ENCODE peak calls at places on chromosome 5, in seven cellular contexts. B, G, Q, U, A, E and X are unnamed samples.

GRCh38 chr5:65767565-65767964 is 45.6 kb downstream of the NLN start:
- DNase-seq in B (no peak), G (no peak), Q (no peak), U (no peak), A (no peak), E (no peak), X (no peak)

GRCh38 chr5:58360794-58361193 is 99.1 kb downstream of the PLK2 start:
- DNase-seq in B (no peak), G (no peak), Q (no peak), U (no peak), A (no peak), E (no peak), X (no peak)

GRCh38 chr5:135645336-135645735 is 66.5 kb upstream of the CXCL14 start:
- DNase-seq in B (no peak), G (no peak), Q (no peak), U (no peak), A (no peak), E (no peak), X (peak)

GRCh38 chr5:88438006-88438405 is 169.4 kb upstream of the TMEM161B start:
- DNase-seq in B (peak), G (no peak), Q (no peak), U (no peak), A (no peak), E (peak), X (no peak)

GRCh38 chr5:88829053-88829452 is 53.9 kb downstream of the MEF2C start:
- DNase-seq in B (no peak), G (no peak), Q (no peak), U (no peak), A (no peak), E (no peak), X (no peak)

GRCh38 chr5:54249210-54250028 is 61.0 kb downstream of the ARL15 start:
- DNase-seq in B (no peak), G (peak), Q (no peak), U (no peak), A (peak), E (no peak), X (peak)

GRCh38 chr5:113061851-113062631 is 85.4 kb downstream of the DCP2 start:
- DNase-seq in B (no peak), G (no peak), Q (no peak), U (no peak), A (no peak), E (no peak), X (no peak)

GRCh38 chr5:95508550-95508949 is 46.2 kb downstream of the SKIC3 start:
- DNase-seq in B (no peak), G (no peak), Q (no peak), U (no peak), A (no peak), E (no peak), X (no peak)

GRCh38 chr5:1779021-1779680 is 20.5 kb downstream of the MRPL36 start:
- DNase-seq in B (no peak), G (no peak), Q (no peak), U (no peak), A (no peak), E (no peak), X (no peak)

GRCh38 chr5:59069438-59070079 is 486.7 kb downstream of the RAB3C start:
- DNase-seq in B (no peak), G (no peak), Q (no peak), U (no peak), A (peak), E (peak), X (no peak)

GRCh38 chr5:109844695-109845094 is 155.0 kb downstream of the MAN2A1 start:
- DNase-seq in B (no peak), G (no peak), Q (no peak), U (no peak), A (no peak), E (no peak), X (no peak)

GRCh38 chr5:163509288-163510040 is 4.0 kb downstream of the MAT2B start:
- DNase-seq in B (no peak), G (peak), Q (peak), U (no peak), A (no peak), E (no peak), X (no peak)

GRCh38 chr5:171630047-171630669 is 155.5 kb upstream of the SMIM23 start:
- DNase-seq in B (peak), G (peak), Q (no peak), U (no peak), A (peak), E (peak), X (peak)

GRCh38 chr5:116497648-116498047 is 77.0 kb downstream of the SEMA6A start:
- DNase-seq in B (no peak), G (no peak), Q (no peak), U (no peak), A (no peak), E (no peak), X (no peak)

GRCh38 chr5:176784218-176785165 is 25.9 kb upstream of the UNC5A start:
- DNase-seq in B (peak), G (no peak), Q (no peak), U (no peak), A (no peak), E (peak), X (no peak)

GRCh38 chr5:136905571-136905970 is 540.2 kb upstream of the TRPC7 start:
- DNase-seq in B (no peak), G (no peak), Q (no peak), U (no peak), A (no peak), E (no peak), X (no peak)

GRCh38 chr5:7886849-7887460 is 18.0 kb downstream of the MTRR start:
- DNase-seq in B (peak), G (no peak), Q (no peak), U (no peak), A (no peak), E (peak), X (no peak)

GRCh38 chr5:116492016-116492623 is 82.5 kb downstream of the SEMA6A start:
- DNase-seq in B (no peak), G (no peak), Q (no peak), U (no peak), A (no peak), E (no peak), X (peak)

GRCh38 chr5:10354048-10354872 is 765 bp downstream of the MARCHF6 start:
- DNase-seq in B (no peak), G (peak), Q (peak), U (no peak), A (peak), E (peak), X (no peak)

GRCh38 chr5:86665984-86666760 is 48.4 kb downstream of the COX7C start:
- DNase-seq in B (no peak), G (no peak), Q (no peak), U (no peak), A (no peak), E (no peak), X (no peak)

GRCh38 chr5:143550985-143551630 is 147.6 kb upstream of the NR3C1 start:
- DNase-seq in B (no peak), G (no peak), Q (no peak), U (no peak), A (no peak), E (no peak), X (no peak)

GRCh38 chr5:61768692-61769281 is 436.7 kb downstream of the ZSWIM6 start:
- DNase-seq in B (peak), G (peak), Q (no peak), U (peak), A (no peak), E (peak), X (no peak)

GRCh38 chr5:100904259-100904822 is 1.3 kb upstream of the ST8SIA4 start:
- DNase-seq in B (no peak), G (peak), Q (no peak), U (no peak), A (no peak), E (no peak), X (no peak)

GRCh38 chr5:98635631-98636030 is 137.8 kb upstream of the RGMB start:
- DNase-seq in B (no peak), G (no peak), Q (no peak), U (no peak), A (no peak), E (no peak), X (no peak)

GRCh38 chr5:42636425-42636824 is 120.2 kb upstream of the CCDC152 start:
- DNase-seq in B (peak), G (no peak), Q (no peak), U (no peak), A (no peak), E (no peak), X (no peak)

GRCh38 chr5:150400020-150400326 is 12.7 kb downstream of the CD74 start:
- DNase-seq in B (no peak), G (no peak), Q (no peak), U (no peak), A (no peak), E (no peak), X (no peak)

GRCh38 chr5:150398432-150399157 is 14.1 kb downstream of the CD74 start:
- DNase-seq in B (no peak), G (peak), Q (no peak), U (peak), A (no peak), E (peak), X (no peak)

GRCh38 chr5:150397749-150398431 is 14.8 kb downstream of the CD74 start:
- DNase-seq in B (no peak), G (no peak), Q (no peak), U (no peak), A (no peak), E (no peak), X (no peak)

GRCh38 chr5:150400327-150401075 is 12.2 kb downstream of the CD74 start:
- DNase-seq in B (no peak), G (no peak), Q (no peak), U (no peak), A (no peak), E (no peak), X (no peak)

DNA sequence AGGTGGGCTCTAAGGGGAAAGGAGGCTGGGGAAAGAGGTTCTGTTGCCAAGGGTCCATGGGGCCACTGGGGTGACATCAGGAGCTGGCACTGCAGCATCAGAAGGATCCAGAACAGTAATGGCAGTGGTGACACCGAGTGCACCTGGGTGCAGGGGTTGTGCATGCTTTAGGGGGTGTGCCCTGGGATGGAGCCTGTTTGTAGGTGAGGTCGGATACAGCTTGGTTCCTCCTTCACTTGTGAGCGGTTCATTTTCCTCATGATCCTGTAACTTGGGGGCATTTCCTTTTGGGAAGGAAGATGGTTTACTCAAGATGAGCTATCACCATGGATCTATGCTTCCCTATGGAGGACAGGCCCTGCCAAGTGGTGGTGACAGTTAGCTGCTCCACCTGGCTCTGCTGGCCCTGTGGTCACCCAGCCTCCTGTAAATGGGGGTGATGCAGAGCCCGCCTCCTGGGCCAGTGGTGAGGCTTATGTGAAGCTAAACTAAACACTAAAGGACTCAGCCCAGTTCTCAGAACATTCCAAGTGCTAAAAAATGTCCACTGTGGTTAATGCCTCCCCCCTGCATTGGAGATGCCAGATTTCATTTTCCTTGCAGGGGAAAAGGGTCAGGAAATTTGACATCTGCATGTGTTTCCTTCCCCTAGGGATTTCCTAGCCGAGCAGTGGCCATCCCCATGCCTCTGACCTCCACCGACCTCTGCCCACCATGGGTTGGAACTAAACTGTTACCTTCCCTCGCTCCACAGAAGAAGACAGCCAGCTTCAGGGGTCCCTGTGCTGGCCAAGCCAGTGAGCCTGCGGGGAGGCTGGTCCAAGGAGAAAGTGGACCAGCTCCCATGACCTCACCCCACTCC is 13.3 kb downstream of the CD74 start:
- DNase-seq in B (no peak), G (no peak), Q (no peak), U (no peak), A (no peak), E (no peak), X (no peak)
- TF ChIP-seq POLR2A in B (no peak), G (no peak), Q (no peak), U (peak), A (no peak), E (no peak), X (no peak)

GRCh38 chr5:129460121-129460950 is at the start of gene ADAMTS19:
- DNase-seq in B (no peak), G (no peak), Q (no peak), U (no peak), A (no peak), E (no peak), X (no peak)

GRCh38 chr5:129465945-129466344 is 5.8 kb downstream of the ADAMTS19 start:
- DNase-seq in B (no peak), G (no peak), Q (no peak), U (no peak), A (no peak), E (no peak), X (no peak)

GRCh38 chr5:129461816-129462396 is 1.8 kb downstream of the ADAMTS19 start:
- DNase-seq in B (no peak), G (no peak), Q (no peak), U (no peak), A (no peak), E (no peak), X (no peak)

GRCh38 chr5:129459485-129460120 is 495 bp upstream of the ADAMTS19 start:
- DNase-seq in B (no peak), G (no peak), Q (no peak), U (no peak), A (peak), E (no peak), X (no peak)

DNA sequence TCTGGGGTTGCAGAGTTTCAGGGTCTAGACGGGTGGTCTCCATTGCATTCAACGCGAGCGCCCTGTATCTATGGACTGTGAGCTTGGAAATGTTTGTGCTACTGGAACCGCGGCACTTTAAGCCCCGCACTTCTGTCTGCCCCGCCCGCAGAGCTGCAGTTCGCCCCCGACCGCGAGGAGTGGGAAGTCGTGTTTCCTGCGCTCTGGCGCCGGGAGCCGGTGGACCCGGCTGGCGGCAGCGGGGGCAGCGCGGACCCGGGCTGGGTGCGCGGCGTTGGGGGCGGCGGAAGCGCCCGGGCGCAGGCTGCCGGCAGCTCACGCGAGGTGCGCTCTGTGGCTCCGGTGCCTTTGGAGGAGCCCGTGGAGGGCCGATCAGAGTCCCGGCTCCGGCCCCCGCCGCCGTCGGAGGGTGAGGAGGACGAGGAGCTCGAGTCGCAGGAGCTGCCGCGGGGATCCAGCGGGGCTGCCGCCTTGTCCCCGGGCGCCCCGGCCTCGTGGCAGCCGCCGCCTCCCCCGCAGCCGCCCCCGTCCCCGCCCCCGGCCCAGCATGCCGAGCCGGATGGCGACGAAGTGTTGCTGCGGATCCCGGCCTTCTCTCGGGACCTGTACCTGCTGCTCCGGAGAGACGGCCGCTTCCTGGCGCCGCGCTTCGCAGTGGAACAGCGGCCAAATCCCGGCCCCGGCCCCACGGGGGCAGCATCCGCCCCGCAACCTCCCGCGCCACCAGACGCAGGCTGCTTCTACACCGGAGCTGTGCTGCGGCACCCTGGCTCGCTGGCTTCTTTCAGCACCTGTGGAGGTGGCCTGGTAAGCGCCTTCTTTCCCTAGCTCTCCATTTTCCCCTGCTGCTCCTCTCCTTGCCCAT is 1.1 kb downstream of the ADAMTS19 start:
- DNase-seq in B (no peak), G (peak), Q (no peak), U (no peak), A (peak), E (peak), X (no peak)
- TF ChIP-seq POLR2A in B (no peak), G (no peak), Q (no peak), U (no peak), A (no peak), E (no peak), X (no peak)

GRCh38 chr5:139439013-139439903 is at the start of gene DNAJC18:
- DNase-seq in B (peak), G (peak), Q (peak), U (peak), A (peak), E (peak), X (peak)
- TF ChIP-seq POLR2A in B (no peak), G (no peak), Q (no peak), U (peak), A (no peak), E (peak), X (peak)

DNA sequence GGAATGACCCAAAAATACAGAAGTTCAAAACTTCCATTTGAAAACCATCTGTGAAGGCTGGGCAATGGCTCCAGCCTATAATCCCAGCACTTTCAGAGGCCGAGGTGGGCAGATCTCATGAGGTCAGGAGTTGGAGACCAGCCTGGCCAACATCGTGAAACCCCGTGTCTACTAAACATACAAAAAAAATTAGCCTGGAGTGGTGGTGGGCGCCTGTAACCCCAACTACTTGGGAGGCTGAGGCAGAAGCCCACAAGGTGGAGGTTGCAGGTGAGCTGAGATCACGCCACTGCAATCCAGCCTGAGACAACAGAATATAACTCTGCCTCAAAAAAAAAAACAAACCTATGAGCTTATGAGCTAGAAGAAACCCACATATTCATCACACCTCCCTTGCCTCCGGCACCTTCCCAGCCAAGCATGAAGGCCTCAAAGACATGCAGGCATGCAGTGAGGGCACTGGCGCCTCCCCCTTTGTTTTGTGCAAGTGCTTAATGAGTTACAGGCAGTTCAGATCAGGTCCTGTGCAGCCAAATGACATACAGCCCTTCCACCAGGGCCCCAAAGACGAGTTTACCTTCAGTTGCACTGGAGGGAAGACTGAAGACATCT is 9.9 kb downstream of the HNRNPH1 start:
- DNase-seq in B (no peak), G (no peak), Q (no peak), U (no peak), A (peak), E (no peak), X (no peak)
- TF ChIP-seq POLR2A in B (no peak), G (no peak), Q (no peak), U (peak), A (no peak), E (no peak), X (no peak)

DNA sequence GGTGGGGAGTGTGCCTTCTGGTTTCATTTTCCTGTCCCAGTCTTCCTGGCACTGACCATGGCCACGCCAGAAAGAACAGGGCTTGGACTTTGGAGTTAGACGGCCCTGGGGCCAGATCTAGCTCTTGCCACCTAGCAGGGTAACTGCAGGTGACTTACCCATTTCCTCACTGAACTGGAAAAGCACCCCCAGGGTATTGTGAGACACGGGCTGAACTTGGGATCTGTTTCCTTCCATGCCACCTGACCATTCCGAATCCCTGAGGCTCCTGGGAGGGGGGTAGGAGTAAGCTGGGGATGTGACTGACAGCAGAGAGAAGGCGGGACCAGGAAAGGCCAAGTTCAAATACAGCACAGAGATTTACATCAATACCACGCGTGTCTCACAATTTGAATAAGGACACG is 9.4 kb downstream of the HNRNPAB start:
- DNase-seq in B (no peak), G (peak), Q (no peak), U (no peak), A (no peak), E (no peak), X (no peak)
- TF ChIP-seq POLR2A in B (no peak), G (no peak), Q (no peak), U (no peak), A (no peak), E (no peak), X (no peak)

GRCh38 chr5:103208460-103208859 is 50.1 kb upstream of the MACIR start:
- DNase-seq in B (no peak), G (no peak), Q (no peak), U (no peak), A (no peak), E (no peak), X (no peak)
- TF ChIP-seq POLR2A in B (no peak), G (no peak), Q (no peak), U (no peak), A (no peak), E (no peak), X (no peak)

DNA sequence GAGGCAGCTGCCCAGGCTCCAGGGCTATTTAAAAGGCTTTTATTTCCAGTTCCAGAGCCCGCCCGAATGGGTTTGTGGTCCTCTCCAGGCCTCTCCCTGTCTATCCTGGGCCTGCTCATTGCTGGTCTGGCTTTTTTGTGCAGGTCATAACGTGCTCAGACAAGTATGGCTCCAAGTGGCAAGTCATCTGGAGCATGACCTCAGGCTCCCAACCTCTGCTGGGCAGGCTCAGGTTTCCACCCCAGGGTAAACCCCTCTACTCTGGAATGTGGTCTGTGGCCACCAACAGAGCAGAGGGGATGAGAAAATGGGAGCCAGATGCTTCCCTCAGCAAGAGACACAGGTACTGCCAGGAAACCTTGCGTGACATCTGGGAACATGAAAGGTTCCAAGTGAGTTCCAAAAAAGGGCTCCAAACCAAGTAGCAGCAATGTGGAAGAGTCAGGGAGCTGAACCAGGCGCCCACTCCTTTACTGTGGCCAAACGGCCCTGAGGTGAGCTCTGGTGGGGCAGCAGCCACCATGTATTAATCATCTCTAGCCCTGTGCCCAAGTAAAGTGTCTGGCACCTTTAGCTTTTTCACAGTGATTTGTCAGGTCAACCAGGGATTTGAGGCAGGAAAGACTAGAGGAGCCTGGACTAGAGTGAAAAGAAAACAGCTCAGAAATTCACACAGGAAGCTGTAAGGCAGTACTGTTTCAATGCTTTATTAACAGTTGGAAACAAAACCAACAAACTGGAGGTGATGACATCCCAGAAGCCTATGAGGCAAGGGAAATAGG is 25.6 kb downstream of the PCDHGC5 start:
- DNase-seq in B (no peak), G (no peak), Q (peak), U (no peak), A (no peak), E (no peak), X (peak)
- TF ChIP-seq POLR2A in B (no peak), G (no peak), Q (no peak), U (no peak), A (no peak), E (no peak), X (no peak)

GRCh38 chr5:24510523-24510988 is 134.2 kb downstream of the CDH10 start:
- DNase-seq in B (no peak), G (no peak), Q (no peak), U (no peak), A (no peak), E (no peak), X (no peak)
- TF ChIP-seq POLR2A in B (no peak), G (no peak), Q (no peak), U (no peak), A (no peak), E (no peak), X (no peak)